ENCODE peak calls at places on chromosomes 16 and 17, in nine cellular contexts. One of them, this sample, is unnamed.

GRCh38 chr16:85543998-85544397 is 69.1 kb upstream of the GSE1 start:
- DNase-seq in caudate nucleus: no peak
- DNase-seq in stimulated activated CD4-positive, alpha-beta T cell treated with anti-CD3 and anti-CD28 coated beads, TNF-alpha, amount 100 ng/mL, for 48 hours: no peak
- DNase-seq in anterior cingulate cortex: no peak
- DNase-seq in mucosa of gallbladder: no peak
- DNase-seq in stimulated activated CD8-positive, alpha-beta memory T cell treated with anti-CD3 and anti-CD28 coated beads, Interleukin-7, amount 100 ng/mL, for 1 hour: no peak
- DNase-seq in NCI-H2081: no peak
- DNase-seq in astrocyte: no peak
- DNase-seq in NCI-H1092: no peak
- DNase-seq in this sample: no peak

GRCh38 chr16:5903153-5903552 is 805.6 kb upstream of the EEF2KMT start:
- DNase-seq in caudate nucleus: no peak
- DNase-seq in stimulated activated CD4-positive, alpha-beta T cell treated with anti-CD3 and anti-CD28 coated beads, TNF-alpha, amount 100 ng/mL, for 48 hours: no peak
- DNase-seq in anterior cingulate cortex: no peak
- DNase-seq in mucosa of gallbladder: no peak
- DNase-seq in stimulated activated CD8-positive, alpha-beta memory T cell treated with anti-CD3 and anti-CD28 coated beads, Interleukin-7, amount 100 ng/mL, for 1 hour: no peak
- DNase-seq in NCI-H2081: no peak
- DNase-seq in astrocyte: peak
- DNase-seq in NCI-H1092: no peak
- DNase-seq in this sample: no peak

GRCh38 chr16:66869424-66869823 is 10.9 kb upstream of the PDP2 start:
- DNase-seq in caudate nucleus: no peak
- DNase-seq in stimulated activated CD4-positive, alpha-beta T cell treated with anti-CD3 and anti-CD28 coated beads, TNF-alpha, amount 100 ng/mL, for 48 hours: no peak
- DNase-seq in anterior cingulate cortex: no peak
- DNase-seq in mucosa of gallbladder: no peak
- DNase-seq in stimulated activated CD8-positive, alpha-beta memory T cell treated with anti-CD3 and anti-CD28 coated beads, Interleukin-7, amount 100 ng/mL, for 1 hour: no peak
- DNase-seq in NCI-H2081: no peak
- DNase-seq in astrocyte: no peak
- DNase-seq in NCI-H1092: no peak
- DNase-seq in this sample: no peak

GRCh38 chr17:76598004-76598439 is 12.4 kb upstream of the ST6GALNAC2 start:
- DNase-seq in caudate nucleus: peak
- DNase-seq in stimulated activated CD4-positive, alpha-beta T cell treated with anti-CD3 and anti-CD28 coated beads, TNF-alpha, amount 100 ng/mL, for 48 hours: no peak
- DNase-seq in anterior cingulate cortex: peak
- DNase-seq in mucosa of gallbladder: no peak
- DNase-seq in stimulated activated CD8-positive, alpha-beta memory T cell treated with anti-CD3 and anti-CD28 coated beads, Interleukin-7, amount 100 ng/mL, for 1 hour: no peak
- DNase-seq in NCI-H2081: peak
- DNase-seq in astrocyte: no peak
- DNase-seq in NCI-H1092: peak
- DNase-seq in this sample: no peak

GRCh38 chr16:82329504-82330192 is 159.6 kb upstream of the MPHOSPH6 start:
- DNase-seq in caudate nucleus: no peak
- DNase-seq in stimulated activated CD4-positive, alpha-beta T cell treated with anti-CD3 and anti-CD28 coated beads, TNF-alpha, amount 100 ng/mL, for 48 hours: no peak
- DNase-seq in anterior cingulate cortex: no peak
- DNase-seq in mucosa of gallbladder: no peak
- DNase-seq in stimulated activated CD8-positive, alpha-beta memory T cell treated with anti-CD3 and anti-CD28 coated beads, Interleukin-7, amount 100 ng/mL, for 1 hour: no peak
- DNase-seq in NCI-H2081: peak
- DNase-seq in astrocyte: no peak
- DNase-seq in NCI-H1092: peak
- DNase-seq in this sample: no peak

GRCh38 chr17:41972571-41973411 is 6.2 kb downstream of the CNP start:
- DNase-seq in caudate nucleus: no peak
- DNase-seq in stimulated activated CD4-positive, alpha-beta T cell treated with anti-CD3 and anti-CD28 coated beads, TNF-alpha, amount 100 ng/mL, for 48 hours: no peak
- DNase-seq in anterior cingulate cortex: no peak
- DNase-seq in mucosa of gallbladder: peak
- DNase-seq in stimulated activated CD8-positive, alpha-beta memory T cell treated with anti-CD3 and anti-CD28 coated beads, Interleukin-7, amount 100 ng/mL, for 1 hour: no peak
- DNase-seq in NCI-H2081: peak
- DNase-seq in astrocyte: no peak
- DNase-seq in NCI-H1092: peak
- DNase-seq in this sample: no peak

GRCh38 chr16:1543085-1543896 is 9.8 kb downstream of the TMEM204 start:
- DNase-seq in caudate nucleus: no peak
- DNase-seq in stimulated activated CD4-positive, alpha-beta T cell treated with anti-CD3 and anti-CD28 coated beads, TNF-alpha, amount 100 ng/mL, for 48 hours: peak
- DNase-seq in anterior cingulate cortex: no peak
- DNase-seq in mucosa of gallbladder: peak
- DNase-seq in stimulated activated CD8-positive, alpha-beta memory T cell treated with anti-CD3 and anti-CD28 coated beads, Interleukin-7, amount 100 ng/mL, for 1 hour: no peak
- DNase-seq in NCI-H2081: no peak
- DNase-seq in astrocyte: peak
- DNase-seq in NCI-H1092: no peak
- DNase-seq in this sample: no peak

GRCh38 chr16:17015702-17016101 is 455.1 kb downstream of the XYLT1 start:
- DNase-seq in caudate nucleus: no peak
- DNase-seq in stimulated activated CD4-positive, alpha-beta T cell treated with anti-CD3 and anti-CD28 coated beads, TNF-alpha, amount 100 ng/mL, for 48 hours: no peak
- DNase-seq in anterior cingulate cortex: no peak
- DNase-seq in mucosa of gallbladder: no peak
- DNase-seq in stimulated activated CD8-positive, alpha-beta memory T cell treated with anti-CD3 and anti-CD28 coated beads, Interleukin-7, amount 100 ng/mL, for 1 hour: no peak
- DNase-seq in NCI-H2081: no peak
- DNase-seq in astrocyte: no peak
- DNase-seq in NCI-H1092: no peak
- DNase-seq in this sample: no peak

GRCh38 chr16:19769239-19769638 is 51.2 kb downstream of the IQCK start:
- DNase-seq in caudate nucleus: no peak
- DNase-seq in stimulated activated CD4-positive, alpha-beta T cell treated with anti-CD3 and anti-CD28 coated beads, TNF-alpha, amount 100 ng/mL, for 48 hours: no peak
- DNase-seq in anterior cingulate cortex: no peak
- DNase-seq in mucosa of gallbladder: no peak
- DNase-seq in stimulated activated CD8-positive, alpha-beta memory T cell treated with anti-CD3 and anti-CD28 coated beads, Interleukin-7, amount 100 ng/mL, for 1 hour: no peak
- DNase-seq in NCI-H2081: no peak
- DNase-seq in astrocyte: no peak
- DNase-seq in NCI-H1092: no peak
- DNase-seq in this sample: no peak

GRCh38 chr17:39225974-39226683 is 384 bp upstream of the STAC2 start:
- DNase-seq in caudate nucleus: peak
- DNase-seq in stimulated activated CD4-positive, alpha-beta T cell treated with anti-CD3 and anti-CD28 coated beads, TNF-alpha, amount 100 ng/mL, for 48 hours: no peak
- DNase-seq in anterior cingulate cortex: no peak
- DNase-seq in mucosa of gallbladder: no peak
- DNase-seq in stimulated activated CD8-positive, alpha-beta memory T cell treated with anti-CD3 and anti-CD28 coated beads, Interleukin-7, amount 100 ng/mL, for 1 hour: peak
- DNase-seq in NCI-H2081: peak
- DNase-seq in astrocyte: no peak
- DNase-seq in NCI-H1092: peak
- DNase-seq in this sample: peak

GRCh38 chr17:29825604-29826003 is 104.4 kb downstream of the SSH2 start:
- DNase-seq in caudate nucleus: no peak
- DNase-seq in stimulated activated CD4-positive, alpha-beta T cell treated with anti-CD3 and anti-CD28 coated beads, TNF-alpha, amount 100 ng/mL, for 48 hours: no peak
- DNase-seq in anterior cingulate cortex: no peak
- DNase-seq in mucosa of gallbladder: peak
- DNase-seq in stimulated activated CD8-positive, alpha-beta memory T cell treated with anti-CD3 and anti-CD28 coated beads, Interleukin-7, amount 100 ng/mL, for 1 hour: no peak
- DNase-seq in NCI-H2081: no peak
- DNase-seq in astrocyte: no peak
- DNase-seq in NCI-H1092: no peak
- DNase-seq in this sample: no peak

GRCh38 chr16:25126820-25127232 is 15.3 kb downstream of the LCMT1 start:
- DNase-seq in caudate nucleus: peak
- DNase-seq in stimulated activated CD4-positive, alpha-beta T cell treated with anti-CD3 and anti-CD28 coated beads, TNF-alpha, amount 100 ng/mL, for 48 hours: peak
- DNase-seq in anterior cingulate cortex: no peak
- DNase-seq in mucosa of gallbladder: no peak
- DNase-seq in stimulated activated CD8-positive, alpha-beta memory T cell treated with anti-CD3 and anti-CD28 coated beads, Interleukin-7, amount 100 ng/mL, for 1 hour: no peak
- DNase-seq in NCI-H2081: no peak
- DNase-seq in astrocyte: peak
- DNase-seq in NCI-H1092: no peak
- DNase-seq in this sample: no peak

GRCh38 chr16:466651-467050 is 41.2 kb downstream of the RAB11FIP3 start:
- DNase-seq in caudate nucleus: no peak
- DNase-seq in stimulated activated CD4-positive, alpha-beta T cell treated with anti-CD3 and anti-CD28 coated beads, TNF-alpha, amount 100 ng/mL, for 48 hours: no peak
- DNase-seq in anterior cingulate cortex: no peak
- DNase-seq in mucosa of gallbladder: no peak
- DNase-seq in stimulated activated CD8-positive, alpha-beta memory T cell treated with anti-CD3 and anti-CD28 coated beads, Interleukin-7, amount 100 ng/mL, for 1 hour: no peak
- DNase-seq in NCI-H2081: no peak
- DNase-seq in astrocyte: no peak
- DNase-seq in NCI-H1092: no peak
- DNase-seq in this sample: no peak

GRCh38 chr17:6453279-6454024 is 9.2 kb downstream of the PIMREG start:
- DNase-seq in caudate nucleus: no peak
- DNase-seq in stimulated activated CD4-positive, alpha-beta T cell treated with anti-CD3 and anti-CD28 coated beads, TNF-alpha, amount 100 ng/mL, for 48 hours: no peak
- DNase-seq in anterior cingulate cortex: no peak
- DNase-seq in mucosa of gallbladder: no peak
- DNase-seq in stimulated activated CD8-positive, alpha-beta memory T cell treated with anti-CD3 and anti-CD28 coated beads, Interleukin-7, amount 100 ng/mL, for 1 hour: no peak
- DNase-seq in NCI-H2081: no peak
- DNase-seq in astrocyte: no peak
- DNase-seq in NCI-H1092: no peak
- DNase-seq in this sample: no peak

GRCh38 chr16:88798772-88799455 is 4.7 kb upstream of the CDT1 start:
- DNase-seq in caudate nucleus: no peak
- DNase-seq in stimulated activated CD4-positive, alpha-beta T cell treated with anti-CD3 and anti-CD28 coated beads, TNF-alpha, amount 100 ng/mL, for 48 hours: no peak
- DNase-seq in anterior cingulate cortex: no peak
- DNase-seq in mucosa of gallbladder: no peak
- DNase-seq in stimulated activated CD8-positive, alpha-beta memory T cell treated with anti-CD3 and anti-CD28 coated beads, Interleukin-7, amount 100 ng/mL, for 1 hour: no peak
- DNase-seq in NCI-H2081: no peak
- DNase-seq in astrocyte: no peak
- DNase-seq in NCI-H1092: peak
- DNase-seq in this sample: no peak

GRCh38 chr17:80029235-80029974 is 6.3 kb downstream of the TBC1D16 start:
- DNase-seq in caudate nucleus: no peak
- DNase-seq in stimulated activated CD4-positive, alpha-beta T cell treated with anti-CD3 and anti-CD28 coated beads, TNF-alpha, amount 100 ng/mL, for 48 hours: no peak
- DNase-seq in anterior cingulate cortex: no peak
- DNase-seq in mucosa of gallbladder: peak
- DNase-seq in stimulated activated CD8-positive, alpha-beta memory T cell treated with anti-CD3 and anti-CD28 coated beads, Interleukin-7, amount 100 ng/mL, for 1 hour: no peak
- DNase-seq in NCI-H2081: no peak
- DNase-seq in astrocyte: peak
- DNase-seq in NCI-H1092: peak
- DNase-seq in this sample: no peak

GRCh38 chr17:37488009-37488604 is 1.6 kb upstream of the DUSP14 start:
- DNase-seq in caudate nucleus: no peak
- DNase-seq in stimulated activated CD4-positive, alpha-beta T cell treated with anti-CD3 and anti-CD28 coated beads, TNF-alpha, amount 100 ng/mL, for 48 hours: no peak
- DNase-seq in anterior cingulate cortex: no peak
- DNase-seq in mucosa of gallbladder: peak
- DNase-seq in stimulated activated CD8-positive, alpha-beta memory T cell treated with anti-CD3 and anti-CD28 coated beads, Interleukin-7, amount 100 ng/mL, for 1 hour: no peak
- DNase-seq in NCI-H2081: peak
- DNase-seq in astrocyte: peak
- DNase-seq in NCI-H1092: peak
- DNase-seq in this sample: no peak

GRCh38 chr17:80836971-80837481 is 154.6 kb upstream of the CHMP6 start:
- DNase-seq in caudate nucleus: no peak
- DNase-seq in stimulated activated CD4-positive, alpha-beta T cell treated with anti-CD3 and anti-CD28 coated beads, TNF-alpha, amount 100 ng/mL, for 48 hours: no peak
- DNase-seq in anterior cingulate cortex: no peak
- DNase-seq in mucosa of gallbladder: no peak
- DNase-seq in stimulated activated CD8-positive, alpha-beta memory T cell treated with anti-CD3 and anti-CD28 coated beads, Interleukin-7, amount 100 ng/mL, for 1 hour: no peak
- DNase-seq in NCI-H2081: no peak
- DNase-seq in astrocyte: no peak
- DNase-seq in NCI-H1092: peak
- DNase-seq in this sample: no peak

GRCh38 chr17:7219812-7220592 is at the start of the genes ACADVL and DLG4:
- DNase-seq in caudate nucleus: peak
- DNase-seq in stimulated activated CD4-positive, alpha-beta T cell treated with anti-CD3 and anti-CD28 coated beads, TNF-alpha, amount 100 ng/mL, for 48 hours: peak
- DNase-seq in anterior cingulate cortex: peak
- DNase-seq in mucosa of gallbladder: peak
- DNase-seq in stimulated activated CD8-positive, alpha-beta memory T cell treated with anti-CD3 and anti-CD28 coated beads, Interleukin-7, amount 100 ng/mL, for 1 hour: peak
- DNase-seq in NCI-H2081: no peak
- DNase-seq in astrocyte: peak
- DNase-seq in NCI-H1092: peak
- DNase-seq in this sample: no peak

This sample was measured in cerebellar nuclear complex.